ENCODE peak calls at places on chromosomes 5 and 9, in nine cellular contexts. One of them, this sample, is unnamed.

GRCh38 chr9:107131108-107131799 is 151.8 kb upstream of the RAD23B start:
- DNase-seq in gastrocnemius medialis: peak; percentile 69
- DNase-seq in stomach: no peak
- DNase-seq in kidney: peak; percentile 81
- DNase-seq in CD4-positive, alpha-beta memory T cell: no peak
- DNase-seq in endodermal cell: peak; percentile 87
- DNase-seq in SK-N-SH: no peak
- DNase-seq in body of pancreas: no peak
- DNase-seq in SJSA1: no peak
- DNase-seq in this sample: no peak

GRCh38 chr5:83955916-83956315 is 235.3 kb upstream of the HAPLN1 start:
- DNase-seq in body of pancreas: no peak
- DNase-seq in CD4-positive, alpha-beta memory T cell: no peak
- DNase-seq in endodermal cell: no peak
- DNase-seq in SJSA1: peak; percentile 45
- DNase-seq in stomach: no peak
- DNase-seq in kidney: no peak
- DNase-seq in SK-N-SH: no peak
- DNase-seq in gastrocnemius medialis: no peak
- DNase-seq in this sample: no peak

GRCh38 chr5:77292026-77292757 is 81.7 kb downstream of the PDE8B start:
- DNase-seq in CD4-positive, alpha-beta memory T cell: no peak
- DNase-seq in endodermal cell: no peak
- DNase-seq in gastrocnemius medialis: no peak
- DNase-seq in stomach: no peak
- DNase-seq in body of pancreas: no peak
- DNase-seq in SK-N-SH: no peak
- DNase-seq in kidney: no peak
- DNase-seq in SJSA1: peak; percentile 52
- DNase-seq in this sample: no peak

GRCh38 chr5:90285581-90285980 is 124.0 kb downstream of the CETN3 start:
- DNase-seq in SJSA1: no peak
- DNase-seq in stomach: no peak
- DNase-seq in CD4-positive, alpha-beta memory T cell: no peak
- DNase-seq in kidney: no peak
- DNase-seq in body of pancreas: no peak
- DNase-seq in SK-N-SH: no peak
- DNase-seq in gastrocnemius medialis: no peak
- DNase-seq in endodermal cell: no peak
- DNase-seq in this sample: no peak

GRCh38 chr9:91500509-91501011 is 76.9 kb upstream of the NFIL3 start:
- DNase-seq in SJSA1: peak; percentile 66
- DNase-seq in body of pancreas: no peak
- DNase-seq in SK-N-SH: no peak
- DNase-seq in stomach: no peak
- DNase-seq in endodermal cell: no peak
- DNase-seq in kidney: no peak
- DNase-seq in gastrocnemius medialis: no peak
- DNase-seq in CD4-positive, alpha-beta memory T cell: no peak
- DNase-seq in this sample: no peak

GRCh38 chr5:178249191-178249989 is 16.8 kb upstream of the PHYKPL start:
- DNase-seq in kidney: peak; percentile 69
- DNase-seq in stomach: no peak
- DNase-seq in body of pancreas: no peak
- DNase-seq in SJSA1: no peak
- DNase-seq in endodermal cell: no peak
- DNase-seq in SK-N-SH: no peak
- DNase-seq in gastrocnemius medialis: no peak
- DNase-seq in CD4-positive, alpha-beta memory T cell: peak; percentile 42
- DNase-seq in this sample: no peak

GRCh38 chr9:33287087-33287490 is 3.2 kb upstream of the NFX1 start:
- DNase-seq in endodermal cell: peak; percentile 73
- DNase-seq in stomach: peak; percentile 55
- DNase-seq in SK-N-SH: peak; percentile 65
- DNase-seq in gastrocnemius medialis: peak; percentile 58
- DNase-seq in kidney: no peak
- DNase-seq in CD4-positive, alpha-beta memory T cell: peak; percentile 72
- DNase-seq in SJSA1: peak; percentile 43
- DNase-seq in body of pancreas: peak; percentile 80
- DNase-seq in this sample: no peak

GRCh38 chr5:83077662-83078261 is 415 bp downstream of the XRCC4 start:
- DNase-seq in SK-N-SH: no peak
- DNase-seq in gastrocnemius medialis: no peak
- DNase-seq in stomach: no peak
- DNase-seq in endodermal cell: peak; percentile 75
- DNase-seq in CD4-positive, alpha-beta memory T cell: no peak
- DNase-seq in SJSA1: no peak
- DNase-seq in body of pancreas: no peak
- DNase-seq in kidney: no peak
- DNase-seq in this sample: no peak

GRCh38 chr9:31490551-31491106 is 893.8 kb upstream of the ACO1 start:
- DNase-seq in body of pancreas: no peak
- DNase-seq in kidney: no peak
- DNase-seq in CD4-positive, alpha-beta memory T cell: no peak
- DNase-seq in gastrocnemius medialis: no peak
- DNase-seq in SK-N-SH: no peak
- DNase-seq in SJSA1: no peak
- DNase-seq in stomach: no peak
- DNase-seq in endodermal cell: no peak
- DNase-seq in this sample: no peak

GRCh38 chr9:4750021-4750673 is 9.1 kb upstream of the AK3 start:
- DNase-seq in body of pancreas: no peak
- DNase-seq in kidney: no peak
- DNase-seq in CD4-positive, alpha-beta memory T cell: peak; percentile 29
- DNase-seq in endodermal cell: no peak
- DNase-seq in stomach: no peak
- DNase-seq in SK-N-SH: no peak
- DNase-seq in gastrocnemius medialis: no peak
- DNase-seq in SJSA1: no peak
- DNase-seq in this sample: peak; percentile 54

GRCh38 chr9:97919217-97919813 is 3.0 kb downstream of the TRMO start:
- DNase-seq in SK-N-SH: no peak
- DNase-seq in gastrocnemius medialis: no peak
- DNase-seq in CD4-positive, alpha-beta memory T cell: no peak
- DNase-seq in stomach: no peak
- DNase-seq in body of pancreas: no peak
- DNase-seq in SJSA1: no peak
- DNase-seq in endodermal cell: no peak
- DNase-seq in kidney: no peak
- DNase-seq in this sample: no peak

GRCh38 chr9:97923529-97924108 is 1.3 kb upstream of the TRMO start:
- DNase-seq in stomach: peak; percentile 79
- DNase-seq in kidney: no peak
- DNase-seq in gastrocnemius medialis: peak; percentile 78
- DNase-seq in CD4-positive, alpha-beta memory T cell: peak; percentile 81
- DNase-seq in SJSA1: peak; percentile 61
- DNase-seq in SK-N-SH: peak; percentile 59
- DNase-seq in body of pancreas: peak; percentile 87
- DNase-seq in endodermal cell: peak; percentile 82
- DNase-seq in this sample: peak; percentile 82

GRCh38 chr9:97924386-97924785 is 2.1 kb upstream of the TRMO start:
- DNase-seq in endodermal cell: no peak
- DNase-seq in SK-N-SH: no peak
- DNase-seq in kidney: no peak
- DNase-seq in SJSA1: no peak
- DNase-seq in CD4-positive, alpha-beta memory T cell: no peak
- DNase-seq in gastrocnemius medialis: no peak
- DNase-seq in stomach: no peak
- DNase-seq in body of pancreas: no peak
- DNase-seq in this sample: no peak

GRCh38 chr9:97921959-97922905 is at the start of gene TRMO:
- DNase-seq in body of pancreas: peak; percentile 99
- DNase-seq in SJSA1: peak; percentile 96
- DNase-seq in kidney: peak; percentile 99
- DNase-seq in CD4-positive, alpha-beta memory T cell: peak; percentile 97
- DNase-seq in endodermal cell: peak; percentile 98
- DNase-seq in gastrocnemius medialis: peak; percentile 97
- DNase-seq in SK-N-SH: peak; percentile 93
- DNase-seq in stomach: peak; percentile 99
- DNase-seq in this sample: peak; percentile 97

DNA sequence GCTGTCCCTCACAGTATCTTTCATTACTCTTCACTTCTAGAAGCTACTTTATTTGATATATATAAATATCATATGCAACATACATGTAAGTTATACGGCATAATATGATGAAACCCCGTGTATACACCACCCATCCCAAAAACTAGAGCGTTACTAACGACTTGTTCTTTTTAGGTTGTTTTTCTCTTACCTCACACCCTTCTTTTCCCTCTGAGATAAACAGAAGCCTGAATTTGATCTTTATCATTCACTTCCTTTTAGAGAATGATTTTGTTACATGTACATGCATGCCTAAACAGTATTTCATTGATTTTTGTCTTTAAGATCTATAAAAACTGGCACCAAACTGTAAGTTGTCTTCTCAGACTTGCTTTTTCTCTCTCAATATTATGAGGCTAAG is 3.7 kb downstream of the TRMO start:
- DNase-seq in gastrocnemius medialis: no peak
- DNase-seq in SJSA1: no peak
- DNase-seq in kidney: no peak
- DNase-seq in endodermal cell: no peak
- DNase-seq in CD4-positive, alpha-beta memory T cell: peak; percentile 41
- DNase-seq in body of pancreas: no peak
- DNase-seq in stomach: no peak
- DNase-seq in SK-N-SH: no peak
- DNase-seq in this sample: no peak
- H3K27ac ChIP-seq in gastrocnemius medialis: no peak overlapping the region
- H3K27ac ChIP-seq in SJSA1: no peak overlapping the region
- H3K27ac ChIP-seq in kidney: no peak overlapping the region
- H3K27ac ChIP-seq in endodermal cell: no peak overlapping the region
- H3K27ac ChIP-seq in CD4-positive, alpha-beta memory T cell: peak overlapping the region; percentile 90
- H3K27ac ChIP-seq in body of pancreas: no peak overlapping the region
- H3K27ac ChIP-seq in stomach: no peak overlapping the region
- H3K27ac ChIP-seq in SK-N-SH: no peak overlapping the region
- H3K27ac ChIP-seq in this sample: no peak overlapping the region

GRCh38 chr5:160466889-160467554 is 45.4 kb downstream of the PTTG1 start:
- DNase-seq in gastrocnemius medialis: no peak
- DNase-seq in CD4-positive, alpha-beta memory T cell: no peak
- DNase-seq in body of pancreas: peak; percentile 12
- DNase-seq in endodermal cell: no peak
- DNase-seq in stomach: no peak
- DNase-seq in kidney: no peak
- DNase-seq in SK-N-SH: no peak
- DNase-seq in SJSA1: no peak
- DNase-seq in this sample: no peak

GRCh38 chr5:160470437-160471341 is 49.0 kb downstream of the PTTG1 start:
- DNase-seq in kidney: no peak
- DNase-seq in SJSA1: no peak
- DNase-seq in endodermal cell: no peak
- DNase-seq in SK-N-SH: no peak
- DNase-seq in gastrocnemius medialis: no peak
- DNase-seq in body of pancreas: peak; percentile 8
- DNase-seq in CD4-positive, alpha-beta memory T cell: no peak
- DNase-seq in stomach: peak; percentile 27
- DNase-seq in this sample: no peak

GRCh38 chr5:160467555-160468418 is 46.1 kb downstream of the PTTG1 start:
- DNase-seq in SK-N-SH: peak; percentile 16
- DNase-seq in CD4-positive, alpha-beta memory T cell: peak; percentile 73
- DNase-seq in kidney: peak; percentile 93
- DNase-seq in endodermal cell: no peak
- DNase-seq in body of pancreas: peak; percentile 85
- DNase-seq in gastrocnemius medialis: peak; percentile 31
- DNase-seq in SJSA1: peak; percentile 96
- DNase-seq in stomach: peak; percentile 89
- DNase-seq in this sample: peak; percentile 44

GRCh38 chr5:160469156-160470144 is 47.8 kb downstream of the PTTG1 start:
- DNase-seq in endodermal cell: no peak
- DNase-seq in body of pancreas: no peak
- DNase-seq in CD4-positive, alpha-beta memory T cell: no peak
- DNase-seq in SK-N-SH: no peak
- DNase-seq in stomach: no peak
- DNase-seq in SJSA1: no peak
- DNase-seq in kidney: no peak
- DNase-seq in gastrocnemius medialis: no peak
- DNase-seq in this sample: no peak

GRCh38 chr5:160468576-160468975 is 46.9 kb downstream of the PTTG1 start:
- DNase-seq in SJSA1: no peak
- DNase-seq in gastrocnemius medialis: no peak
- DNase-seq in stomach: no peak
- DNase-seq in SK-N-SH: no peak
- DNase-seq in kidney: no peak
- DNase-seq in body of pancreas: no peak
- DNase-seq in CD4-positive, alpha-beta memory T cell: no peak
- DNase-seq in endodermal cell: no peak
- DNase-seq in this sample: no peak
- H3K4me3 ChIP-seq in SJSA1: peak overlapping the region; percentile 25
- H3K4me3 ChIP-seq in gastrocnemius medialis: no peak overlapping the region
- H3K4me3 ChIP-seq in stomach: no peak overlapping the region
- H3K4me3 ChIP-seq in SK-N-SH: no peak overlapping the region
- H3K4me3 ChIP-seq in kidney: peak overlapping the region; percentile 42
- H3K4me3 ChIP-seq in body of pancreas: no peak overlapping the region
- H3K4me3 ChIP-seq in CD4-positive, alpha-beta memory T cell: peak overlapping the region; percentile 75
- H3K4me3 ChIP-seq in endodermal cell: no peak overlapping the region
- H3K4me3 ChIP-seq in this sample: no peak overlapping the region

GRCh38 chr5:136014976-136015375 is 13.8 kb upstream of the TGFBI start:
- DNase-seq in CD4-positive, alpha-beta memory T cell: no peak
- DNase-seq in gastrocnemius medialis: no peak
- DNase-seq in kidney: no peak
- DNase-seq in SK-N-SH: no peak
- DNase-seq in endodermal cell: peak; percentile 23
- DNase-seq in body of pancreas: no peak
- DNase-seq in SJSA1: no peak
- DNase-seq in stomach: no peak
- DNase-seq in this sample: no peak
- H3K27ac ChIP-seq in CD4-positive, alpha-beta memory T cell: no peak overlapping the region
- H3K27ac ChIP-seq in gastrocnemius medialis: no peak overlapping the region
- H3K27ac ChIP-seq in kidney: no peak overlapping the region
- H3K27ac ChIP-seq in SK-N-SH: peak overlapping the region; percentile 100
- H3K27ac ChIP-seq in endodermal cell: no peak overlapping the region
- H3K27ac ChIP-seq in body of pancreas: no peak overlapping the region
- H3K27ac ChIP-seq in SJSA1: no peak overlapping the region
- H3K27ac ChIP-seq in stomach: no peak overlapping the region
- H3K27ac ChIP-seq in this sample: no peak overlapping the region

GRCh38 chr5:75608886-75609285 is 2.4 kb upstream of the ANKDD1B start:
- DNase-seq in kidney: no peak
- DNase-seq in body of pancreas: no peak
- DNase-seq in CD4-positive, alpha-beta memory T cell: no peak
- DNase-seq in SJSA1: no peak
- DNase-seq in endodermal cell: no peak
- DNase-seq in stomach: no peak
- DNase-seq in SK-N-SH: no peak
- DNase-seq in gastrocnemius medialis: no peak
- DNase-seq in this sample: no peak

GRCh38 chr5:75614165-75614564 is 2.9 kb downstream of the ANKDD1B start:
- DNase-seq in stomach: no peak
- DNase-seq in CD4-positive, alpha-beta memory T cell: no peak
- DNase-seq in gastrocnemius medialis: no peak
- DNase-seq in kidney: no peak
- DNase-seq in body of pancreas: no peak
- DNase-seq in SK-N-SH: no peak
- DNase-seq in endodermal cell: no peak
- DNase-seq in SJSA1: no peak
- DNase-seq in this sample: no peak

GRCh38 chr5:75610201-75610600 is 1.1 kb upstream of the ANKDD1B start:
- DNase-seq in SJSA1: no peak
- DNase-seq in kidney: no peak
- DNase-seq in body of pancreas: no peak
- DNase-seq in stomach: no peak
- DNase-seq in SK-N-SH: no peak
- DNase-seq in gastrocnemius medialis: no peak
- DNase-seq in CD4-positive, alpha-beta memory T cell: no peak
- DNase-seq in endodermal cell: peak; percentile 76
- DNase-seq in this sample: no peak

GRCh38 chr5:75611324-75612210 is at the start of gene ANKDD1B:
- DNase-seq in kidney: peak; percentile 86
- DNase-seq in body of pancreas: peak; percentile 25
- DNase-seq in CD4-positive, alpha-beta memory T cell: no peak
- DNase-seq in endodermal cell: peak; percentile 83
- DNase-seq in SK-N-SH: peak; percentile 23
- DNase-seq in gastrocnemius medialis: no peak
- DNase-seq in stomach: peak; percentile 38
- DNase-seq in SJSA1: no peak
- DNase-seq in this sample: no peak

GRCh38 chr5:75612211-75612579 is 942 bp downstream of the ANKDD1B start:
- DNase-seq in SJSA1: no peak
- DNase-seq in kidney: no peak
- DNase-seq in CD4-positive, alpha-beta memory T cell: no peak
- DNase-seq in endodermal cell: peak; percentile 72
- DNase-seq in body of pancreas: no peak
- DNase-seq in SK-N-SH: no peak
- DNase-seq in stomach: no peak
- DNase-seq in gastrocnemius medialis: no peak
- DNase-seq in this sample: no peak
- H3K4me3 ChIP-seq in SJSA1: no peak overlapping the region
- H3K4me3 ChIP-seq in kidney: peak overlapping the region; percentile 81
- H3K4me3 ChIP-seq in CD4-positive, alpha-beta memory T cell: no peak overlapping the region
- H3K4me3 ChIP-seq in endodermal cell: peak overlapping the region; percentile 80
- H3K4me3 ChIP-seq in body of pancreas: no peak overlapping the region
- H3K4me3 ChIP-seq in SK-N-SH: no peak overlapping the region
- H3K4me3 ChIP-seq in stomach: peak overlapping the region; percentile 54
- H3K4me3 ChIP-seq in gastrocnemius medialis: peak overlapping the region; percentile 61
- H3K4me3 ChIP-seq in this sample: no peak overlapping the region